ENCODE peak calls at places on chromosome 6, in six cellular contexts. One of them, this sample, is unnamed.

GRCh38 chr6:164753517-164753916 is 555.9 kb downstream of the C6orf118 start:
- DNase-seq in activated B cell treated with CpG ODN at 0.5 μM for 24 hours: no peak
- DNase-seq in fibroblast of pulmonary artery: peak; percentile 31
- DNase-seq in GM03348: no peak
- DNase-seq in head of caudate nucleus: no peak
- DNase-seq in kidney: no peak
- DNase-seq in this sample: peak; percentile 67

GRCh38 chr6:43927525-43928210 is 157.7 kb downstream of the VEGFA start:
- DNase-seq in GM03348: no peak
- DNase-seq in activated B cell treated with CpG ODN at 0.5 μM for 24 hours: no peak
- DNase-seq in fibroblast of pulmonary artery: no peak
- DNase-seq in kidney: peak; percentile 79
- DNase-seq in head of caudate nucleus: no peak
- DNase-seq in this sample: peak; percentile 33

GRCh38 chr6:36622901-36623546 is 28.9 kb downstream of the SRSF3 start:
- DNase-seq in fibroblast of pulmonary artery: no peak
- DNase-seq in activated B cell treated with CpG ODN at 0.5 μM for 24 hours: no peak
- DNase-seq in kidney: no peak
- DNase-seq in GM03348: no peak
- DNase-seq in head of caudate nucleus: no peak
- DNase-seq in this sample: no peak

GRCh38 chr6:30722280-30723112 is 2.3 kb downstream of the TUBB start:
- DNase-seq in kidney: peak; percentile 90
- DNase-seq in GM03348: peak; percentile 71
- DNase-seq in head of caudate nucleus: peak; percentile 89
- DNase-seq in fibroblast of pulmonary artery: peak; percentile 84
- DNase-seq in activated B cell treated with CpG ODN at 0.5 μM for 24 hours: peak; percentile 81
- DNase-seq in this sample: peak; percentile 71

GRCh38 chr6:125792680-125793079 is 1.9 kb downstream of the NCOA7 start:
- DNase-seq in kidney: no peak
- DNase-seq in GM03348: peak; percentile 19
- DNase-seq in fibroblast of pulmonary artery: peak; percentile 62
- DNase-seq in head of caudate nucleus: no peak
- DNase-seq in activated B cell treated with CpG ODN at 0.5 μM for 24 hours: no peak
- DNase-seq in this sample: no peak

GRCh38 chr6:158474961-158475343 is 84.9 kb upstream of the TMEM181 start:
- DNase-seq in activated B cell treated with CpG ODN at 0.5 μM for 24 hours: no peak
- DNase-seq in head of caudate nucleus: no peak
- DNase-seq in kidney: no peak
- DNase-seq in fibroblast of pulmonary artery: peak; percentile 31
- DNase-seq in GM03348: peak; percentile 26
- DNase-seq in this sample: peak; percentile 47

GRCh38 chr6:81831274-81831673 is 78.8 kb upstream of the TENT5A start:
- DNase-seq in kidney: no peak
- DNase-seq in GM03348: no peak
- DNase-seq in fibroblast of pulmonary artery: no peak
- DNase-seq in head of caudate nucleus: no peak
- DNase-seq in activated B cell treated with CpG ODN at 0.5 μM for 24 hours: no peak
- DNase-seq in this sample: no peak

GRCh38 chr6:167755461-167755860 is 71.2 kb upstream of the AFDN start:
- DNase-seq in GM03348: no peak
- DNase-seq in kidney: peak; percentile 32
- DNase-seq in fibroblast of pulmonary artery: no peak
- DNase-seq in head of caudate nucleus: no peak
- DNase-seq in activated B cell treated with CpG ODN at 0.5 μM for 24 hours: no peak
- DNase-seq in this sample: no peak

GRCh38 chr6:12012231-12012565 is at the start of gene HIVEP1:
- DNase-seq in head of caudate nucleus: no peak
- DNase-seq in kidney: peak; percentile 86
- DNase-seq in fibroblast of pulmonary artery: no peak
- DNase-seq in GM03348: no peak
- DNase-seq in activated B cell treated with CpG ODN at 0.5 μM for 24 hours: no peak
- DNase-seq in this sample: no peak

GRCh38 chr6:12992770-12993169 is 276.2 kb downstream of the PHACTR1 start:
- DNase-seq in activated B cell treated with CpG ODN at 0.5 μM for 24 hours: no peak
- DNase-seq in head of caudate nucleus: no peak
- DNase-seq in kidney: no peak
- DNase-seq in fibroblast of pulmonary artery: no peak
- DNase-seq in GM03348: no peak
- DNase-seq in this sample: no peak

GRCh38 chr6:57048577-57048976 is 2.1 kb downstream of the KIAA1586 start:
- DNase-seq in head of caudate nucleus: no peak
- DNase-seq in fibroblast of pulmonary artery: no peak
- DNase-seq in GM03348: no peak
- DNase-seq in kidney: no peak
- DNase-seq in activated B cell treated with CpG ODN at 0.5 μM for 24 hours: no peak
- DNase-seq in this sample: no peak

GRCh38 chr6:7468382-7469081 is 72.9 kb upstream of the DSP start:
- DNase-seq in head of caudate nucleus: peak; percentile 95
- DNase-seq in fibroblast of pulmonary artery: peak; percentile 68
- DNase-seq in kidney: no peak
- DNase-seq in GM03348: peak; percentile 87
- DNase-seq in activated B cell treated with CpG ODN at 0.5 μM for 24 hours: no peak
- DNase-seq in this sample: peak; percentile 88

GRCh38 chr6:75268988-75269354 is 15.6 kb downstream of the TMEM30A start:
- DNase-seq in GM03348: no peak
- DNase-seq in head of caudate nucleus: no peak
- DNase-seq in kidney: no peak
- DNase-seq in fibroblast of pulmonary artery: no peak
- DNase-seq in activated B cell treated with CpG ODN at 0.5 μM for 24 hours: no peak
- DNase-seq in this sample: no peak

GRCh38 chr6:158018370-158018771 is 36.7 kb downstream of the SYNJ2 start:
- DNase-seq in fibroblast of pulmonary artery: peak; percentile 83
- DNase-seq in GM03348: no peak
- DNase-seq in head of caudate nucleus: no peak
- DNase-seq in activated B cell treated with CpG ODN at 0.5 μM for 24 hours: no peak
- DNase-seq in kidney: no peak
- DNase-seq in this sample: no peak

GRCh38 chr6:127026247-127026646 is 92.2 kb upstream of the RSPO3 start:
- DNase-seq in kidney: no peak
- DNase-seq in activated B cell treated with CpG ODN at 0.5 μM for 24 hours: no peak
- DNase-seq in fibroblast of pulmonary artery: no peak
- DNase-seq in GM03348: no peak
- DNase-seq in head of caudate nucleus: no peak
- DNase-seq in this sample: peak; percentile 46

GRCh38 chr6:119090256-119090655 is 11.8 kb upstream of the FAM184A start:
- DNase-seq in fibroblast of pulmonary artery: peak; percentile 14
- DNase-seq in kidney: no peak
- DNase-seq in head of caudate nucleus: no peak
- DNase-seq in GM03348: no peak
- DNase-seq in activated B cell treated with CpG ODN at 0.5 μM for 24 hours: no peak
- DNase-seq in this sample: no peak

GRCh38 chr6:168180548-168181011 is 101.6 kb upstream of the FRMD1 start:
- DNase-seq in head of caudate nucleus: no peak
- DNase-seq in GM03348: no peak
- DNase-seq in fibroblast of pulmonary artery: no peak
- DNase-seq in activated B cell treated with CpG ODN at 0.5 μM for 24 hours: no peak
- DNase-seq in kidney: no peak
- DNase-seq in this sample: no peak

GRCh38 chr6:122308074-122308473 is 91.4 kb upstream of the HSF2 start:
- DNase-seq in head of caudate nucleus: no peak
- DNase-seq in fibroblast of pulmonary artery: no peak
- DNase-seq in GM03348: no peak
- DNase-seq in activated B cell treated with CpG ODN at 0.5 μM for 24 hours: no peak
- DNase-seq in kidney: no peak
- DNase-seq in this sample: no peak

GRCh38 chr6:131015630-131016263 is 47.3 kb downstream of the EPB41L2 start:
- DNase-seq in kidney: no peak
- DNase-seq in GM03348: peak; percentile 60
- DNase-seq in head of caudate nucleus: no peak
- DNase-seq in activated B cell treated with CpG ODN at 0.5 μM for 24 hours: no peak
- DNase-seq in fibroblast of pulmonary artery: peak; percentile 68
- DNase-seq in this sample: peak; percentile 11

GRCh38 chr6:38214159-38214558 is 394.6 kb downstream of the ZFAND3 start:
- DNase-seq in fibroblast of pulmonary artery: no peak
- DNase-seq in kidney: no peak
- DNase-seq in head of caudate nucleus: peak; percentile 40
- DNase-seq in GM03348: no peak
- DNase-seq in activated B cell treated with CpG ODN at 0.5 μM for 24 hours: no peak
- DNase-seq in this sample: no peak

GRCh38 chr6:147161974-147162495 is 42.2 kb upstream of the STXBP5 start:
- DNase-seq in head of caudate nucleus: no peak
- DNase-seq in activated B cell treated with CpG ODN at 0.5 μM for 24 hours: no peak
- DNase-seq in GM03348: no peak
- DNase-seq in kidney: no peak
- DNase-seq in fibroblast of pulmonary artery: peak; percentile 92
- DNase-seq in this sample: no peak

GRCh38 chr6:149380523-149380922 is 19.5 kb upstream of the SUMO4 start:
- DNase-seq in GM03348: no peak
- DNase-seq in fibroblast of pulmonary artery: no peak
- DNase-seq in kidney: no peak
- DNase-seq in head of caudate nucleus: no peak
- DNase-seq in activated B cell treated with CpG ODN at 0.5 μM for 24 hours: no peak
- DNase-seq in this sample: no peak

GRCh38 chr6:1233924-1234323 is 78.0 kb upstream of the FOXQ1 start:
- DNase-seq in head of caudate nucleus: no peak
- DNase-seq in activated B cell treated with CpG ODN at 0.5 μM for 24 hours: no peak
- DNase-seq in kidney: no peak
- DNase-seq in GM03348: no peak
- DNase-seq in fibroblast of pulmonary artery: no peak
- DNase-seq in this sample: no peak

GRCh38 chr6:24334285-24334684 is 23.6 kb downstream of the DCDC2 start:
- DNase-seq in fibroblast of pulmonary artery: no peak
- DNase-seq in head of caudate nucleus: no peak
- DNase-seq in kidney: no peak
- DNase-seq in activated B cell treated with CpG ODN at 0.5 μM for 24 hours: no peak
- DNase-seq in GM03348: no peak
- DNase-seq in this sample: no peak

GRCh38 chr6:42402184-42402583 is 49.5 kb downstream of the TRERF1 start:
- DNase-seq in kidney: no peak
- DNase-seq in GM03348: no peak
- DNase-seq in head of caudate nucleus: no peak
- DNase-seq in fibroblast of pulmonary artery: peak; percentile 38
- DNase-seq in activated B cell treated with CpG ODN at 0.5 μM for 24 hours: no peak
- DNase-seq in this sample: peak; percentile 36

GRCh38 chr6:81228912-81229540 is 523.5 kb downstream of the TENT5A start:
- DNase-seq in kidney: no peak
- DNase-seq in fibroblast of pulmonary artery: peak; percentile 81
- DNase-seq in activated B cell treated with CpG ODN at 0.5 μM for 24 hours: no peak
- DNase-seq in GM03348: no peak
- DNase-seq in head of caudate nucleus: no peak
- DNase-seq in this sample: no peak

GRCh38 chr6:169861431-169862045 is 110.1 kb downstream of the ERMARD start:
- DNase-seq in kidney: no peak
- DNase-seq in GM03348: no peak
- DNase-seq in activated B cell treated with CpG ODN at 0.5 μM for 24 hours: no peak
- DNase-seq in fibroblast of pulmonary artery: no peak
- DNase-seq in head of caudate nucleus: no peak
- DNase-seq in this sample: no peak

GRCh38 chr6:104639671-104640070 is 220.0 kb downstream of the HACE1 start:
- DNase-seq in GM03348: no peak
- DNase-seq in kidney: no peak
- DNase-seq in activated B cell treated with CpG ODN at 0.5 μM for 24 hours: no peak
- DNase-seq in fibroblast of pulmonary artery: peak; percentile 86
- DNase-seq in head of caudate nucleus: no peak
- DNase-seq in this sample: no peak

GRCh38 chr6:32853541-32854375 is at the start of the genes PSMB9 and TAP1:
- DNase-seq in head of caudate nucleus: peak; percentile 97
- DNase-seq in kidney: peak; percentile 98
- DNase-seq in activated B cell treated with CpG ODN at 0.5 μM for 24 hours: peak; percentile 91
- DNase-seq in fibroblast of pulmonary artery: peak; percentile 92
- DNase-seq in GM03348: peak; percentile 96
- DNase-seq in this sample: peak; percentile 86

GRCh38 chr6:159788757-159789376 is 535 bp downstream of the TCP1 start:
- DNase-seq in fibroblast of pulmonary artery: peak; percentile 37
- DNase-seq in GM03348: peak; percentile 55
- DNase-seq in activated B cell treated with CpG ODN at 0.5 μM for 24 hours: peak; percentile 26
- DNase-seq in head of caudate nucleus: no peak
- DNase-seq in kidney: peak; percentile 84
- DNase-seq in this sample: peak; percentile 22

This sample was measured in A172.